ENCODE peak calls at places on chromosomes 1 and 21, in eight cellular contexts. One of them, this sample, is unnamed.

GRCh38 chr21:26072891-26073615 is 97.5 kb downstream of the APP start:
- DNase-seq in transverse colon: no peak
- DNase-seq in NB4: no peak
- DNase-seq in uterus: no peak
- DNase-seq in esophagus squamous epithelium: no peak
- DNase-seq in A549: no peak
- DNase-seq in breast epithelium: no peak
- DNase-seq in adrenal gland: no peak
- DNase-seq in this sample: peak; percentile 22

GRCh38 chr1:36739703-36740289 is 257.1 kb upstream of the CSF3R start:
- DNase-seq in uterus: no peak
- DNase-seq in transverse colon: no peak
- DNase-seq in esophagus squamous epithelium: no peak
- DNase-seq in A549: no peak
- DNase-seq in breast epithelium: no peak
- DNase-seq in adrenal gland: no peak
- DNase-seq in NB4: peak; percentile 40
- DNase-seq in this sample: no peak

GRCh38 chr1:104132386-104132973 is 382.8 kb downstream of the AMY1C start:
- DNase-seq in uterus: no peak
- DNase-seq in A549: peak; percentile 21
- DNase-seq in transverse colon: no peak
- DNase-seq in breast epithelium: no peak
- DNase-seq in esophagus squamous epithelium: no peak
- DNase-seq in adrenal gland: no peak
- DNase-seq in NB4: peak; percentile 26
- DNase-seq in this sample: peak; percentile 2

GRCh38 chr1:97379387-97380075 is 541.3 kb downstream of the DPYD start:
- DNase-seq in NB4: no peak
- DNase-seq in transverse colon: no peak
- DNase-seq in A549: no peak
- DNase-seq in uterus: no peak
- DNase-seq in esophagus squamous epithelium: no peak
- DNase-seq in breast epithelium: no peak
- DNase-seq in adrenal gland: no peak
- DNase-seq in this sample: no peak

GRCh38 chr1:72670902-72671301 is 388.6 kb upstream of the NEGR1 start:
- DNase-seq in NB4: no peak
- DNase-seq in esophagus squamous epithelium: no peak
- DNase-seq in breast epithelium: no peak
- DNase-seq in adrenal gland: no peak
- DNase-seq in uterus: no peak
- DNase-seq in A549: no peak
- DNase-seq in transverse colon: no peak
- DNase-seq in this sample: no peak

GRCh38 chr1:59375321-59376220 is 78.7 kb downstream of the FGGY start:
- DNase-seq in NB4: no peak
- DNase-seq in A549: peak; percentile 9
- DNase-seq in transverse colon: no peak
- DNase-seq in breast epithelium: no peak
- DNase-seq in uterus: no peak
- DNase-seq in esophagus squamous epithelium: no peak
- DNase-seq in adrenal gland: no peak
- DNase-seq in this sample: peak; percentile 46

GRCh38 chr1:144551543-144552424 is 40.9 kb upstream of the PPIAL4F start:
- DNase-seq in esophagus squamous epithelium: no peak
- DNase-seq in A549: peak; percentile 97
- DNase-seq in NB4: peak; percentile 94
- DNase-seq in adrenal gland: peak; percentile 67
- DNase-seq in transverse colon: peak; percentile 85
- DNase-seq in breast epithelium: peak; percentile 89
- DNase-seq in uterus: peak; percentile 49
- DNase-seq in this sample: peak; percentile 60

GRCh38 chr1:178137238-178137637 is 43.3 kb downstream of the RASAL2 start:
- DNase-seq in adrenal gland: no peak
- DNase-seq in esophagus squamous epithelium: no peak
- DNase-seq in transverse colon: no peak
- DNase-seq in A549: no peak
- DNase-seq in uterus: no peak
- DNase-seq in breast epithelium: no peak
- DNase-seq in NB4: no peak
- DNase-seq in this sample: no peak

GRCh38 chr1:93846151-93846928 is 32.7 kb downstream of the DNTTIP2 start:
- DNase-seq in uterus: peak; percentile 86
- DNase-seq in adrenal gland: peak; percentile 91
- DNase-seq in NB4: peak; percentile 92
- DNase-seq in transverse colon: peak; percentile 91
- DNase-seq in breast epithelium: peak; percentile 86
- DNase-seq in esophagus squamous epithelium: peak; percentile 48
- DNase-seq in A549: peak; percentile 82
- DNase-seq in this sample: peak; percentile 58

GRCh38 chr1:177794316-177794991 is 175.4 kb downstream of the SEC16B start:
- DNase-seq in NB4: no peak
- DNase-seq in transverse colon: no peak
- DNase-seq in A549: no peak
- DNase-seq in breast epithelium: no peak
- DNase-seq in adrenal gland: no peak
- DNase-seq in esophagus squamous epithelium: no peak
- DNase-seq in uterus: no peak
- DNase-seq in this sample: no peak

GRCh38 chr21:46437511-46437910 is 21.2 kb upstream of the DIP2A start:
- DNase-seq in transverse colon: no peak
- DNase-seq in uterus: no peak
- DNase-seq in esophagus squamous epithelium: no peak
- DNase-seq in adrenal gland: no peak
- DNase-seq in A549: no peak
- DNase-seq in NB4: no peak
- DNase-seq in breast epithelium: no peak
- DNase-seq in this sample: no peak

GRCh38 chr1:99544328-99544727 is 101.6 kb upstream of the PALMD start:
- DNase-seq in transverse colon: no peak
- DNase-seq in breast epithelium: no peak
- DNase-seq in adrenal gland: no peak
- DNase-seq in esophagus squamous epithelium: no peak
- DNase-seq in A549: no peak
- DNase-seq in NB4: no peak
- DNase-seq in uterus: no peak
- DNase-seq in this sample: no peak

GRCh38 chr1:219121634-219122033 is 52.0 kb upstream of the LYPLAL1 start:
- DNase-seq in A549: no peak
- DNase-seq in esophagus squamous epithelium: no peak
- DNase-seq in transverse colon: no peak
- DNase-seq in adrenal gland: no peak
- DNase-seq in NB4: no peak
- DNase-seq in breast epithelium: no peak
- DNase-seq in uterus: no peak
- DNase-seq in this sample: no peak

GRCh38 chr21:35273331-35273730 is 224.2 kb upstream of the RUNX1 start:
- DNase-seq in esophagus squamous epithelium: no peak
- DNase-seq in A549: no peak
- DNase-seq in adrenal gland: no peak
- DNase-seq in uterus: no peak
- DNase-seq in transverse colon: peak; percentile 60
- DNase-seq in breast epithelium: no peak
- DNase-seq in NB4: no peak
- DNase-seq in this sample: no peak

GRCh38 chr1:55215194-55216021 is at the start of gene USP24:
- DNase-seq in A549: peak; percentile 77
- DNase-seq in uterus: peak; percentile 68
- DNase-seq in transverse colon: peak; percentile 88
- DNase-seq in breast epithelium: peak; percentile 53
- DNase-seq in adrenal gland: peak; percentile 72
- DNase-seq in NB4: peak; percentile 86
- DNase-seq in esophagus squamous epithelium: peak; percentile 10
- DNase-seq in this sample: peak; percentile 74
- TF ChIP-seq POLR2A in A549: peak; percentile 81
- TF ChIP-seq POLR2A in uterus: peak; percentile 72
- TF ChIP-seq POLR2A in transverse colon: peak; percentile 89
- TF ChIP-seq POLR2A in breast epithelium: no peak
- TF ChIP-seq POLR2A in adrenal gland: peak; percentile 64
- TF ChIP-seq POLR2A in NB4: peak; percentile 82
- TF ChIP-seq POLR2A in esophagus squamous epithelium: peak; percentile 77
- TF ChIP-seq POLR2A in this sample: peak; percentile 90

DNA sequence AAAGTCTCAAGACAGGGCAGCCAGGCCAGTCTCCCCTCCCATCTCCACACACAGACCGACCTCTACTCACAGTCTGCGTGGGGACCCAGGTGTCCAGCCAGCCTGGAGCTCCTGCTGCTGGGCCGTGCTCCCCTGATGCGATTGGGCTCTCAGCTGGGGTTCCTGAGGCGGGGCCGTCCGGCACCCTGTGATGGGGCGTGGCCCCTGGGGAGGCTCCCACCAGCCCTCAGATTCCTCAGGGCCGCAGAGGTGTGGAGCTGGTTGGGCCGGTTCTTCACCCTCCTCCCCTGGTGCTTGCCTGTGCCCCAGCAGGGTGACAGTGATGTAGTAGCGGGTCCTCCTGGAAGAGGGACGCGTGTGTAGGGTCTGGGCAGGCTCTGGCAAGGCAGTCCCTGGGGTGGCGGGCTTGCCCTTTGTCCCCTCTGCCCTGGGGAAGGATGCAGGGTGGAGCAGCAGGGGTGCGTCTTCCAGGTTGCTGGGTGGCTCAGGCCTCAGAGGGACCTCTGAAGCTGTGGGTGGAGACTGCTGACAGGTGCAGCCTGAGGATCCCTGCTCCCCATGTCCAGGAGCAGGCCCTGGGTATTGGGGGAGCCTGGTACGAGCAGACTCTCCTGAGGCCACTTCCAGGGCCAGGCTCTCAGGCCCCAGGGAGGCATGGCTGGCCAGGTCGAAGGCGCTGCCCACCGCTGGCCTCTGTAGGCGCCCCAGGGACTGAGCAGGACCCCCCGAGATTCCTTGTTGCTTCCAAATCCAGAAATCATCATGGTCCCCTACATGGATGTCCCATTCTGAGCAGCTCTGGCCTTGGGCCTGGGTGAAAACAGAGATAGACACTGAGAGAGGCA is at the start of gene CRYBG2:
- DNase-seq in breast epithelium: no peak
- DNase-seq in uterus: no peak
- DNase-seq in adrenal gland: no peak
- DNase-seq in A549: no peak
- DNase-seq in transverse colon: peak; percentile 84
- DNase-seq in NB4: no peak
- DNase-seq in esophagus squamous epithelium: no peak
- DNase-seq in this sample: no peak
- TF ChIP-seq POLR2A in breast epithelium: no peak
- TF ChIP-seq POLR2A in uterus: no peak
- TF ChIP-seq POLR2A in adrenal gland: no peak
- TF ChIP-seq POLR2A in A549: no peak
- TF ChIP-seq POLR2A in transverse colon: peak; percentile 54
- TF ChIP-seq POLR2A in NB4: no peak
- TF ChIP-seq POLR2A in esophagus squamous epithelium: peak; percentile 18
- TF ChIP-seq POLR2A in this sample: no peak

GRCh38 chr1:89804646-89805237 is 16.1 kb upstream of the LRRC8D start:
- DNase-seq in transverse colon: peak; percentile 91
- DNase-seq in breast epithelium: peak; percentile 81
- DNase-seq in uterus: peak; percentile 75
- DNase-seq in NB4: peak; percentile 92
- DNase-seq in esophagus squamous epithelium: peak; percentile 32
- DNase-seq in adrenal gland: peak; percentile 95
- DNase-seq in A549: peak; percentile 84
- DNase-seq in this sample: peak; percentile 58
- TF ChIP-seq POLR2A in transverse colon: no peak
- TF ChIP-seq POLR2A in breast epithelium: no peak
- TF ChIP-seq POLR2A in uterus: no peak
- TF ChIP-seq POLR2A in NB4: no peak
- TF ChIP-seq POLR2A in esophagus squamous epithelium: no peak
- TF ChIP-seq POLR2A in adrenal gland: no peak
- TF ChIP-seq POLR2A in A549: no peak
- TF ChIP-seq POLR2A in this sample: no peak

DNA sequence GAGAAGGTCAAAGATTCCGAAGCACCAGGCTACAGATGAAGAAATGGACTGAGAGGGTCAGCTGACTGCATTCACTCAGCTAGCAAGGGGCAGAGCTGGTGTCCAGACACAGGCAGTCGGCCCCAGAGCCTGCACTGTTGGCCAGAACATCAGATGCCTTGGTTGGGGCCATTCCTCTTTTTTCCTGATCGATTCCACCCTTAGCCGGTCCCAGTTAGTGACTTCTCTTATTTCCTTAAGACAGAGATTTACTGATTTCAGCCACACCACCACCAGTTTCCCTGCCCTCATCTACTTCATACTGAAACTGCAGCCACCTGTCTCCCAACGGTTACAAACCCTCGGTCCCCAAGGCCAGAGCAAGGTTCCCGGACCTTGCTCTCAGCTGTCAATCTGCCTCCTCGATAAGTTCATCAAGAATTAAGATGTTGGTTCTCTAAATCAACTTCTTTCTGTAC is 11.5 kb downstream of the CD58 start:
- DNase-seq in transverse colon: no peak
- DNase-seq in adrenal gland: no peak
- DNase-seq in esophagus squamous epithelium: no peak
- DNase-seq in A549: no peak
- DNase-seq in breast epithelium: no peak
- DNase-seq in NB4: no peak
- DNase-seq in uterus: no peak
- DNase-seq in this sample: no peak
- TF ChIP-seq POLR2A in transverse colon: no peak
- TF ChIP-seq POLR2A in adrenal gland: no peak
- TF ChIP-seq POLR2A in esophagus squamous epithelium: no peak
- TF ChIP-seq POLR2A in A549: no peak
- TF ChIP-seq POLR2A in breast epithelium: no peak
- TF ChIP-seq POLR2A in NB4: no peak
- TF ChIP-seq POLR2A in uterus: no peak
- TF ChIP-seq POLR2A in this sample: no peak

GRCh38 chr1:117363591-117364048 is 3.6 kb upstream of the MAN1A2 start:
- DNase-seq in A549: no peak
- DNase-seq in NB4: peak; percentile 13
- DNase-seq in esophagus squamous epithelium: no peak
- DNase-seq in adrenal gland: no peak
- DNase-seq in breast epithelium: no peak
- DNase-seq in uterus: no peak
- DNase-seq in transverse colon: no peak
- DNase-seq in this sample: no peak
- TF ChIP-seq POLR2A in A549: no peak
- TF ChIP-seq POLR2A in NB4: no peak
- TF ChIP-seq POLR2A in esophagus squamous epithelium: no peak
- TF ChIP-seq POLR2A in adrenal gland: no peak
- TF ChIP-seq POLR2A in breast epithelium: no peak
- TF ChIP-seq POLR2A in uterus: no peak
- TF ChIP-seq POLR2A in transverse colon: no peak
- TF ChIP-seq POLR2A in this sample: no peak

GRCh38 chr1:26233903-26234643 is at the start of gene CEP85:
- DNase-seq in NB4: peak; percentile 96
- DNase-seq in A549: peak; percentile 97
- DNase-seq in breast epithelium: peak; percentile 97
- DNase-seq in esophagus squamous epithelium: peak; percentile 81
- DNase-seq in transverse colon: peak; percentile 99
- DNase-seq in adrenal gland: peak; percentile 99
- DNase-seq in uterus: peak; percentile 98
- DNase-seq in this sample: peak; percentile 87
- TF ChIP-seq POLR2A in NB4: peak; percentile 93
- TF ChIP-seq POLR2A in A549: peak; percentile 79
- TF ChIP-seq POLR2A in breast epithelium: no peak
- TF ChIP-seq POLR2A in esophagus squamous epithelium: peak; percentile 71
- TF ChIP-seq POLR2A in transverse colon: peak; percentile 92
- TF ChIP-seq POLR2A in adrenal gland: peak; percentile 64
- TF ChIP-seq POLR2A in uterus: peak; percentile 89
- TF ChIP-seq POLR2A in this sample: peak; percentile 83

This sample was measured in H54.